ENCODE peak calls at places on chromosomes 11 and 22, in five cellular contexts. N is H1, M is H9, G is mesenchymal stem cell, H is trophoblast cell. Q is an unnamed sample.

GRCh38 chr11:115473167-115473566 is 31.0 kb downstream of the CADM1 start:
- DNase-seq in N (no peak), M (no peak), G (no peak), H (no peak), Q (no peak)

GRCh38 chr11:108009497-108010360 is 1.0 kb downstream of the CUL5 start:
- DNase-seq in N (no peak), M (no peak), G (peak; percentile 41), H (peak; percentile 32), Q (no peak)

GRCh38 chr11:44899959-44900358 is 50.7 kb downstream of the TP53I11 start:
- DNase-seq in N (no peak), M (peak; percentile 83), G (peak; percentile 78), H (no peak), Q (no peak)

GRCh38 chr22:17268501-17269223 is 49.4 kb upstream of the ADA2 start:
- DNase-seq in N (no peak), M (peak; percentile 57), G (no peak), H (no peak), Q (no peak)

GRCh38 chr11:113332638-113333329 is 18.4 kb downstream of the TTC12 start:
- DNase-seq in N (no peak), M (no peak), G (no peak), H (no peak), Q (no peak)

GRCh38 chr11:83538286-83538685 is 252.1 kb upstream of the CCDC90B start:
- DNase-seq in N (no peak), M (no peak), G (no peak), H (no peak), Q (no peak)

GRCh38 chr22:37218399-37218770 is 6.1 kb upstream of the SSTR3 start:
- DNase-seq in N (no peak), M (no peak), G (no peak), H (no peak), Q (no peak)

GRCh38 chr22:38177926-38178604 is 3.6 kb downstream of the PLA2G6 start:
- DNase-seq in N (no peak), M (no peak), G (peak; percentile 96), H (peak; percentile 73), Q (peak; percentile 32)

GRCh38 chr22:35661377-35661937 is 13.2 kb downstream of the APOL6 start:
- DNase-seq in N (no peak), M (no peak), G (peak; percentile 49), H (peak; percentile 46), Q (no peak)

GRCh38 chr11:47376183-47376542 is 2.2 kb downstream of the SPI1 start:
- DNase-seq in N (no peak), M (no peak), G (no peak), H (no peak), Q (no peak)

GRCh38 chr11:61922539-61922938 is 5.2 kb upstream of the RAB3IL1 start:
- DNase-seq in N (no peak), M (no peak), G (peak; percentile 36), H (no peak), Q (no peak)

GRCh38 chr22:46081036-46081830 is 69.1 kb upstream of the PPARA start:
- DNase-seq in N (no peak), M (no peak), G (no peak), H (no peak), Q (no peak)

GRCh38 chr11:63599211-63600122 is 14.8 kb downstream of the PLAAT3 start:
- DNase-seq in N (no peak), M (no peak), G (peak; percentile 23), H (peak; percentile 92), Q (no peak)

GRCh38 chr11:126339866-126340434 is 15.5 kb upstream of the ST3GAL4 start:
- DNase-seq in N (no peak), M (no peak), G (no peak), H (no peak), Q (no peak)

GRCh38 chr22:44957267-44957905 is 52.4 kb downstream of the PHF21B start:
- DNase-seq in N (no peak), M (peak; percentile 60), G (no peak), H (no peak), Q (peak; percentile 18)

GRCh38 chr11:75468534-75469340 is 35.7 kb upstream of the KLHL35 start:
- DNase-seq in N (no peak), M (no peak), G (peak; percentile 87), H (no peak), Q (no peak)

GRCh38 chr22:19016081-19016480 is 80.0 kb upstream of the PRODH start:
- DNase-seq in N (no peak), M (no peak), G (no peak), H (peak; percentile 52), Q (no peak)

GRCh38 chr11:129768356-129768755 is 47.3 kb upstream of the TMEM45B start:
- DNase-seq in N (no peak), M (no peak), G (no peak), H (no peak), Q (no peak)

GRCh38 chr11:67626970-67627369 is 2.8 kb downstream of the NUDT8 start:
- DNase-seq in N (no peak), M (peak; percentile 68), G (no peak), H (no peak), Q (no peak)

GRCh38 chr11:78037056-78037455 is 14.0 kb upstream of the KCTD14 start:
- DNase-seq in N (no peak), M (no peak), G (no peak), H (no peak), Q (no peak)

GRCh38 chr11:76834151-76834550 is 26.6 kb upstream of the ACER3 start:
- DNase-seq in N (no peak), M (no peak), G (peak; percentile 90), H (no peak), Q (no peak)

GRCh38 chr11:63567044-63567840 is 4.1 kb upstream of the PLAAT2 start:
- DNase-seq in N (no peak), M (peak; percentile 42), G (peak; percentile 85), H (peak; percentile 76), Q (no peak)

GRCh38 chr11:127000291-127000968 is at the start of gene KIRREL3:
- DNase-seq in N (no peak), M (peak; percentile 37), G (peak; percentile 17), H (no peak), Q (no peak)

GRCh38 chr11:66889974-66890373 is 33.1 kb downstream of the LRFN4 start:
- DNase-seq in N (no peak), M (no peak), G (no peak), H (no peak), Q (peak; percentile 43)

GRCh38 chr22:45994516-45995404 is 17.8 kb upstream of the WNT7B start:
- DNase-seq in N (no peak), M (peak; percentile 87), G (peak; percentile 70), H (peak; percentile 34), Q (peak; percentile 71)

GRCh38 chr11:59208956-59209355 is 3.8 kb downstream of the MPEG1 start:
- DNase-seq in N (no peak), M (no peak), G (no peak), H (no peak), Q (no peak)

GRCh38 chr11:43419460-43419859 is 60.7 kb downstream of the TTC17 start:
- DNase-seq in N (no peak), M (no peak), G (peak; percentile 54), H (peak; percentile 15), Q (no peak)

GRCh38 chr11:80317612-80318011 is 876.8 kb upstream of the TENM4 start:
- DNase-seq in N (no peak), M (no peak), G (no peak), H (no peak), Q (no peak)

GRCh38 chr11:80320765-80321164 is 879.9 kb upstream of the TENM4 start:
- DNase-seq in N (no peak), M (peak; percentile 28), G (no peak), H (no peak), Q (no peak)

GRCh38 chr11:80315263-80315662 is 874.4 kb upstream of the TENM4 start:
- DNase-seq in N (no peak), M (no peak), G (no peak), H (no peak), Q (no peak)

DNA sequence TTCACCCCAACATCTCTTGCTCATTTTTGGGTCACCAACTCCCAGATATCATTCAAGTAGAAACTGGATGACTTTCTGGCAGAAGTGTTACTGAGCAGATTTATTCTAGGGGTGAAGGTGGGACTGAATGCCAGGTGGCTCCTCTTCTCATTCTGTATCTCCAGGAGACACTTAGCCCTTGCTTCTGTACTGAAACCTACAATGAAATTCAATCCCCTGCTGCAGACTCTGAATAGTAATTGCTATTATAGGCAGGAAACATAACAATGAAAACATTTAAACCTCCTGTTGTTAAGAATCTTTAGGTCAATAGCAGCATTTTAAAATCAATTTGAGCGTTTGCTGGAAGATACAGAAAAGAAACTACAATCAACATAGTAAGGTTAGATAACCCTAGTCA is 879.4 kb upstream of the TENM4 start:
- DNase-seq in N (no peak), M (no peak), G (no peak), H (no peak), Q (no peak)
- H2BK12ac ChIP-seq in N (no peak overlapping the region), M (no peak overlapping the region), G (no peak overlapping the region), H (no peak overlapping the region), Q (no peak overlapping the region)

GRCh38 chr11:123145661-123146060 is 49.4 kb downstream of the CLMP start:
- DNase-seq in N (no peak), M (no peak), G (no peak), H (no peak), Q (no peak)
- H2BK12ac ChIP-seq in N (no peak overlapping the region), M (no peak overlapping the region), G (peak overlapping the region; percentile 64), H (peak overlapping the region; percentile 56), Q (no peak overlapping the region)

GRCh38 chr11:8253566-8253965 is 10.1 kb downstream of the LMO1 start:
- DNase-seq in N (no peak), M (peak; percentile 5), G (no peak), H (no peak), Q (no peak)
- H2BK12ac ChIP-seq in N (no peak overlapping the region), M (no peak overlapping the region), G (no peak overlapping the region), H (no peak overlapping the region), Q (no peak overlapping the region)

DNA sequence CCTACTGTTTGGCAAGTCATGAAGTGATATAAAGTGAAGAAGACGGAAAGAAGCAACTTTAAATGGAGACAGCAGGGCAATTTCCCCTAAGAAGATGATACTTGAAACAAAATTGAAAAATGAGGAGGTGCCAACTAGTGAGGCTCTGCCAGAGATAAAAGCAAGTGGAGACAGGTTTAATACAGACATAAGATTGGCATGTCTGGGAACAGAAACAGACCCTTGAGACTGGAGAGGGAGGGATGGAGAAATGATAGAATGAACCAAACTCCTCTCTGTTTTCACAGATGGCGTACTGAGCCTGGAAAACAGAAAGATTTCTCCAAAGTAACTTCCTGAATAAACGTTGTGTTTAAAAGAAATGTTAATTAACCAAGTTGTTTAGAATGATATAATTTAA is 354.5 kb upstream of the ANO5 start:
- DNase-seq in N (no peak), M (no peak), G (no peak), H (no peak), Q (no peak)
- H2BK12ac ChIP-seq in N (no peak overlapping the region), M (no peak overlapping the region), G (no peak overlapping the region), H (no peak overlapping the region), Q (no peak overlapping the region)

GRCh38 chr11:1853376-1854131 is 670 bp downstream of the LSP1 start:
- DNase-seq in N (no peak), M (no peak), G (no peak), H (no peak), Q (no peak)
- H2BK12ac ChIP-seq in N (no peak overlapping the region), M (no peak overlapping the region), G (no peak overlapping the region), H (no peak overlapping the region), Q (peak overlapping the region; percentile 97)

DNA sequence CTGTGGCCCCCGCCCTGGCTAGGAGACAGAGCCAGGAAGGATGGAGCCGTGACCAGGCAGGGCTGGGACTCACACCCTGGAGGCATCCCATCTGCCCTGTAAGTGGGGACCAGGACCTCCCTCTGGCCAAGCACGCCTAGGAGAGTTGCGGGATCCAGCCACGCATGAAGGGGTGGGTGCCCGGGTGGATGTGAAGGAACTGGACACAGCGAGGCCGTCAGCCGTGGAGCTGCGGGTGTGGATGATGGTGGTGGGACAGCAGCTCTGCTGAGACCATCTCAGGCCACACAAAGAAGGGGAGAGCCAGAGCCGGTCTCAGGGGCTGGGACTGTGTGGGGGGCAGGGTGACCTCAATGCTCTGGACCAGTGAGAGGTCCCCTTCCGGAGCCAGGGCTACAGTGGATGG is 746.4 kb downstream of the BRD1 start:
- DNase-seq in N (no peak), M (no peak), G (no peak), H (no peak), Q (no peak)
- H2BK12ac ChIP-seq in N (no peak overlapping the region), M (no peak overlapping the region), G (no peak overlapping the region), H (no peak overlapping the region), Q (no peak overlapping the region)